ENCODE peak calls at places on chromosome 2, in ten cellular contexts. L, F, S, Q, K, T, Z, R, D and P are unnamed samples.
A peak's percentile ranks its signal among the peaks of the same experiment; 100 is the strongest.

GRCh38 chr2:3683748-3684454 is 19.5 kb upstream of the DCDC2C start:
- DNase-seq in L (no peak), F (no peak), S (no peak), Q (no peak), K (no peak), T (peak; percentile 46), Z (no peak), R (no peak), D (no peak), P (no peak)

GRCh38 chr2:240013343-240013742 is 11.8 kb downstream of the NDUFA10 start:
- DNase-seq in L (peak; percentile 10), F (no peak), S (no peak), Q (no peak), K (peak; percentile 25), T (no peak), Z (no peak), R (no peak), D (no peak), P (no peak)

GRCh38 chr2:39523308-39524044 is 86.4 kb upstream of the MAP4K3 start:
- DNase-seq in L (peak; percentile 97), F (no peak), S (no peak), Q (no peak), K (peak; percentile 92), T (peak; percentile 67), Z (no peak), R (no peak), D (no peak), P (no peak)

GRCh38 chr2:14634885-14635871 is 2.7 kb downstream of the LRATD1 start:
- DNase-seq in L (peak; percentile 60), F (peak; percentile 67), S (no peak), Q (peak; percentile 76), K (peak; percentile 54), T (no peak), Z (peak; percentile 81), R (peak; percentile 79), D (peak; percentile 95), P (peak; percentile 92)

GRCh38 chr2:109046925-109047508 is 58.0 kb upstream of the EDAR start:
- DNase-seq in L (no peak), F (no peak), S (no peak), Q (no peak), K (no peak), T (no peak), Z (no peak), R (no peak), D (no peak), P (no peak)

GRCh38 chr2:47312504-47312875 is 90.5 kb upstream of the MSH2 start:
- DNase-seq in L (no peak), F (no peak), S (no peak), Q (no peak), K (no peak), T (no peak), Z (no peak), R (no peak), D (no peak), P (no peak)

GRCh38 chr2:152542995-152543481 is 174.2 kb downstream of the PRPF40A start:
- DNase-seq in L (peak; percentile 99), F (peak; percentile 77), S (no peak), Q (no peak), K (peak; percentile 84), T (peak; percentile 87), Z (peak; percentile 54), R (peak; percentile 60), D (no peak), P (peak; percentile 50)

GRCh38 chr2:47214990-47215389 is 59.9 kb upstream of the STPG4 start:
- DNase-seq in L (no peak), F (no peak), S (no peak), Q (no peak), K (no peak), T (no peak), Z (no peak), R (no peak), D (no peak), P (no peak)

GRCh38 chr2:27427863-27428212 is 593 bp upstream of the NRBP1 start:
- DNase-seq in L (no peak), F (no peak), S (no peak), Q (no peak), K (no peak), T (no peak), Z (no peak), R (no peak), D (no peak), P (no peak)

GRCh38 chr2:27428978-27429541 is 629 bp downstream of the NRBP1 start:
- DNase-seq in L (peak; percentile 76), F (peak; percentile 95), S (peak; percentile 12), Q (peak; percentile 91), K (peak; percentile 89), T (peak; percentile 55), Z (peak; percentile 89), R (peak; percentile 86), D (peak; percentile 89), P (peak; percentile 96)

GRCh38 chr2:27422958-27423357 is 5.5 kb upstream of the NRBP1 start:
- DNase-seq in L (no peak), F (no peak), S (no peak), Q (no peak), K (no peak), T (no peak), Z (no peak), R (no peak), D (no peak), P (no peak)

GRCh38 chr2:27431395-27431794 is 3.0 kb downstream of the NRBP1 start:
- DNase-seq in L (peak; percentile 54), F (no peak), S (no peak), Q (no peak), K (no peak), T (no peak), Z (no peak), R (no peak), D (no peak), P (no peak)

GRCh38 chr2:27428213-27428977 is at the start of gene NRBP1:
- DNase-seq in L (peak; percentile 69), F (peak; percentile 98), S (peak; percentile 37), Q (peak; percentile 94), K (peak; percentile 90), T (peak; percentile 68), Z (peak; percentile 96), R (peak; percentile 93), D (peak; percentile 97), P (peak; percentile 96)
- TF ChIP-seq CTCF in L (no peak), F (peak; percentile 6), S (no peak), Q (no peak), K (no peak), T (no peak), Z (no peak), R (peak; percentile 3), D (peak; percentile 11), P (no peak)

DNA sequence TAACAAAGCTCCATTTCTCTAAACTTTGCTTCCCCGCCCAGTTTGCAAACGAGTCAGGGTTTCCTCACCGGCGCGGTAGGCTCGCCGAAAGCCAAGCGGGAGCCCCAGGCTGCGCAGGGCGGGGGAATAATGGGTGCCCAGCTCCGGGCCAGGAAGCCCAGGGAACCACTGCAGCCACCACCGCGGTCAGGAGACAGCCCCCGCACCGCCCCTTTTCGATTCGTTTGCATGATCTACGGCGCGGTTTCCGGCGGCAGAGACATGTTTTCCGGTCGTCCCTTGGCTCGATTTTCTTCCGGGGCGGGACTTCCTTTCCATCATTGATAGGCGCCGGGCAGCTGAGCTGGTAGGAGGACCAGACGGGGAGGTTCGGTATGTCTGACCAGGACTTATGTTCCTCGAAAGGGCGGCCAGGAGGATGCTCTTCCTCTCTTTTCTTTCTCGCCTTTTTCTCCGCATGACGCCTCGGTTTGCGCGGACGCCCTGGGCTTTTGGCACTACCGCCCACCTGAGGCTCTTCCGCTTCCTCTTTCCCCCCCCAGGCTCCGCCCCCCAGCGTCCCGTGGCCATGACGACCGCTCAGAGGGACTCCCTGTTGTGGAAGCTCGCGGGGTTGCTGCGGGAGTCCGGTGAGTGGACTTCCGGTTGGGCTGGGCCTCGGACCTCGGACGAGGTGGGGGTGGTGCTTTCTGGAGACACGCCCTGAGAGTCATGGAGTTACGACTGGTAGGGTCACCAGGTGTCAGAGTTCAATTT is at the start of gene STK11IP:
- DNase-seq in L (peak; percentile 93), F (peak; percentile 97), S (peak; percentile 85), Q (peak; percentile 98), K (peak; percentile 99), T (peak; percentile 90), Z (peak; percentile 99), R (peak; percentile 96), D (peak; percentile 97), P (peak; percentile 99)
- H3K27me3 ChIP-seq in L (no peaks in the 10 kb centered on the region), F (no peaks in the 10 kb centered on the region), S (no peaks in the 10 kb centered on the region), Q (no peaks in the 10 kb centered on the region), K (no peaks in the 10 kb centered on the region), T (peaks cover 3% of the 10 kb centered on the region), Z (no peaks in the 10 kb centered on the region), R (no peaks in the 10 kb centered on the region), D (no peaks in the 10 kb centered on the region), P (no peaks in the 10 kb centered on the region)

GRCh38 chr2:162090109-162090508 is 16.1 kb upstream of the DPP4 start:
- DNase-seq in L (no peak), F (peak; percentile 15), S (no peak), Q (no peak), K (peak; percentile 28), T (no peak), Z (no peak), R (no peak), D (peak; percentile 35), P (no peak)

GRCh38 chr2:162092008-162092390 is 18.0 kb upstream of the DPP4 start:
- DNase-seq in L (no peak), F (no peak), S (no peak), Q (no peak), K (peak; percentile 53), T (no peak), Z (no peak), R (no peak), D (no peak), P (no peak)

GRCh38 chr2:162092656-162093556 is 18.9 kb upstream of the DPP4 start:
- DNase-seq in L (peak; percentile 97), F (no peak), S (no peak), Q (no peak), K (peak; percentile 97), T (peak; percentile 80), Z (no peak), R (no peak), D (no peak), P (no peak)

GRCh38 chr2:162086904-162087303 is 12.9 kb upstream of the DPP4 start:
- DNase-seq in L (peak; percentile 74), F (no peak), S (no peak), Q (no peak), K (peak; percentile 56), T (no peak), Z (no peak), R (no peak), D (no peak), P (no peak)

GRCh38 chr2:162091325-162092007 is 17.5 kb upstream of the DPP4 start:
- DNase-seq in L (no peak), F (no peak), S (no peak), Q (no peak), K (no peak), T (no peak), Z (peak; percentile 64), R (no peak), D (peak; percentile 55), P (peak; percentile 84)
- TF ChIP-seq CTCF in L (no peak), F (peak; percentile 18), S (no peak), Q (no peak), K (peak; percentile 12), T (no peak), Z (peak; percentile 43), R (no peak), D (peak; percentile 46), P (peak; percentile 67)

GRCh38 chr2:242030858-242031257 is 161.3 kb downstream of the RTP5 start:
- DNase-seq in L (no peak), F (no peak), S (no peak), Q (no peak), K (no peak), T (no peak), Z (no peak), R (peak; percentile 10), D (no peak), P (no peak)

GRCh38 chr2:242024751-242025355 is 155.3 kb downstream of the RTP5 start:
- DNase-seq in L (no peak), F (no peak), S (no peak), Q (no peak), K (no peak), T (no peak), Z (no peak), R (no peak), D (no peak), P (no peak)

GRCh38 chr2:242029422-242030225 is 160.1 kb downstream of the RTP5 start:
- DNase-seq in L (no peak), F (no peak), S (no peak), Q (no peak), K (no peak), T (no peak), Z (no peak), R (no peak), D (no peak), P (peak; percentile 27)

GRCh38 chr2:242030226-242030575 is 160.7 kb downstream of the RTP5 start:
- DNase-seq in L (no peak), F (no peak), S (no peak), Q (no peak), K (no peak), T (no peak), Z (no peak), R (no peak), D (no peak), P (peak; percentile 39)

DNA sequence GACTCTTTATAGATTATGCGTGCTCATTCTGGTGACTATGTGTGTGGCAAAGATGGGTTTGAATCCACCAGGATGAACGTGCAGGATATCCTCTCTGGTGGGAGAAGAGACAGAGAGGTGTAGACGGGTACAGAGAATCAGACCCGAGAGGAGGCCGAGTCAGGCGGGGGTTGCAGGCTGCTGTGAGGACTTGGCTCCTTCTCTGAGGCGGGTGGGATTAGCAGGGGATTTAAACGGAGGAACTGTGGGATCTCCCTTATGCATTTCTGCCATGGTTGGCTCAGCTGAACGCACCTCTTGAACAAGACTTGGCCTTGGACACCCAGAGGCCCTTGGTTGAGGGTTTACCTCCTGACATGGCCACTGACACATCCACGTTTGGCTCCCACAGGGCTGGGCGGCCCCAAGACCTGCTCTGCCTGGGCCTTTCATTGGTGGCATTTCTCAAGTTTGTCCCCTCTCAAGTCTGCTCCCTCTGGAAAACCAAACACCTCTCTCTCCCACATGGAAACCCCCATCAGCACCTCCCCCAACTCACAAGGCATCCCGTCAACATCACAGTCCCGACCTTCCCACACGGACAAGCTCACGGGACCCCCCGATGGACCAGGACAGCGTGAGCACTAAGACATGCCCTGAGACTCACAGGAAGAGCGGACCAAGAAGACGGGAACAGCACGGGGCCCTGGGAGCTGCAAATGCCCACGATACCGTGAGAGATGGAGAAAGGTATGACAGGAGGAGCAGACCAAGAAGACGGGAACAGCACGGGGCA is 158.3 kb downstream of the RTP5 start:
- DNase-seq in L (no peak), F (no peak), S (no peak), Q (no peak), K (no peak), T (no peak), Z (no peak), R (peak; percentile 4), D (peak; percentile 48), P (no peak)
- H3K27me3 ChIP-seq in L (peaks cover 67% of the 10 kb centered on the region), F (no peaks in the 10 kb centered on the region), S (no peaks in the 10 kb centered on the region), Q (no peaks in the 10 kb centered on the region), K (no peaks in the 10 kb centered on the region), T (peaks cover 67% of the 10 kb centered on the region), Z (no peaks in the 10 kb centered on the region), R (no peaks in the 10 kb centered on the region), D (no peaks in the 10 kb centered on the region), P (peaks cover 25% of the 10 kb centered on the region)